ENCODE peak calls at places on chromosomes 3 and 15, in eight cellular contexts. L is central memory CD8-positive, alpha-beta T cell; C is NCI-H187 treated with DMSO at 0.1 percent for 48 hours; Z is T-helper 9 cell; D is stomach; A is stimulated activated CD4-positive, alpha-beta T cell treated with anti-CD3 and anti-CD28 coated beads, TNF-alpha, amount 100 ng/mL, for 1 hour; S is trophoblast cell; F is NCI-H1436. I is an unnamed sample.

GRCh38 chr3:24156466-24156865 is 211.4 kb downstream of the NR1D2 start:
- DNase-seq in L (no peak), C (no peak), Z (no peak), D (no peak), A (no peak), S (peak; percentile 75), F (no peak), I (no peak)

GRCh38 chr3:127038923-127039581 is 56.1 kb downstream of the PLXNA1 start:
- DNase-seq in L (no peak), C (no peak), Z (no peak), D (no peak), A (no peak), S (no peak), F (no peak), I (no peak)

GRCh38 chr3:6750782-6751181 is 110.1 kb upstream of the GRM7 start:
- DNase-seq in L (no peak), C (no peak), Z (no peak), D (no peak), A (no peak), S (no peak), F (no peak), I (no peak)

GRCh38 chr3:37990527-37990926 is at the start of gene VILL:
- DNase-seq in L (no peak), C (no peak), Z (no peak), D (peak; percentile 89), A (no peak), S (no peak), F (no peak), I (no peak)

GRCh38 chr3:177777699-177778098 is 580.4 kb upstream of the TBL1XR1 start:
- DNase-seq in L (no peak), C (no peak), Z (peak; percentile 3), D (peak; percentile 75), A (no peak), S (peak; percentile 24), F (peak; percentile 40), I (peak; percentile 7)

GRCh38 chr15:38370079-38370478 is 83.8 kb upstream of the FAM98B start:
- DNase-seq in L (no peak), C (no peak), Z (no peak), D (no peak), A (no peak), S (no peak), F (no peak), I (no peak)

GRCh38 chr3:4656059-4656458 is 162.9 kb downstream of the ITPR1 start:
- DNase-seq in L (no peak), C (no peak), Z (no peak), D (peak; percentile 69), A (no peak), S (peak; percentile 55), F (no peak), I (no peak)

GRCh38 chr15:59536553-59536952 is 75.0 kb upstream of the GCNT3 start:
- DNase-seq in L (no peak), C (no peak), Z (no peak), D (peak; percentile 18), A (no peak), S (no peak), F (no peak), I (no peak)

GRCh38 chr3:187807086-187807862 is 62.0 kb upstream of the BCL6 start:
- DNase-seq in L (no peak), C (no peak), Z (no peak), D (no peak), A (no peak), S (no peak), F (no peak), I (no peak)

GRCh38 chr15:32651229-32651837 is 9.8 kb downstream of the SCG5 start:
- DNase-seq in L (peak; percentile 26), C (no peak), Z (peak; percentile 17), D (peak; percentile 56), A (peak; percentile 4), S (peak; percentile 17), F (peak; percentile 59), I (peak; percentile 12)

I was measured in T follicular helper cell.